ENCODE peak calls at places on chromosomes 1 and 21, in four cellular contexts. C is A549, O is K562, D is HepG2. W is an unnamed sample.

GRCh38 chr21:21200103-21200938 is 202.1 kb downstream of the NCAM2 start:
- DNase-seq in O (peak; percentile 79), D (no peak), C (peak; percentile 3), W (no peak)

GRCh38 chr1:91611498-91611917 is 110.9 kb downstream of the CDC7 start:
- DNase-seq in D (no peak), C (peak; percentile 90), O (no peak), W (peak; percentile 26)

GRCh38 chr1:174877208-174877673 is 122.5 kb upstream of the CACYBP start:
- DNase-seq in D (no peak), O (peak; percentile 62), C (no peak), W (no peak)

GRCh38 chr1:198088360-198089071 is 68.3 kb upstream of the NEK7 start:
- DNase-seq in D (peak; percentile 7), C (peak; percentile 29), O (peak; percentile 53), W (no peak)

GRCh38 chr21:42009018-42009830 is 936 bp downstream of the ZBTB21 start:
- DNase-seq in D (peak; percentile 62), C (peak; percentile 40), O (peak; percentile 52), W (peak; percentile 62)

GRCh38 chr1:199522936-199523335 is 504.6 kb upstream of the NR5A2 start:
- DNase-seq in C (no peak), D (no peak), O (no peak), W (no peak)

GRCh38 chr1:195851016-195851591 is 757.1 kb downstream of the KCNT2 start:
- DNase-seq in C (no peak), O (no peak), D (no peak), W (no peak)

GRCh38 chr1:99665212-99665611 is 19.3 kb downstream of the PALMD start:
- DNase-seq in C (no peak), O (no peak), D (no peak), W (no peak)

GRCh38 chr1:245753807-245754206 is 599.0 kb downstream of the KIF26B start:
- DNase-seq in C (no peak), O (no peak), D (no peak), W (no peak)

GRCh38 chr1:78035121-78035520 is 10.6 kb upstream of the GIPC2 start:
- DNase-seq in C (no peak), O (no peak), D (no peak), W (no peak)

GRCh38 chr1:154747841-154748766 is 122.0 kb downstream of the KCNN3 start:
- DNase-seq in D (no peak), C (no peak), O (no peak), W (no peak)

GRCh38 chr1:85822696-85823095 is 114.5 kb upstream of the ZNHIT6 start:
- DNase-seq in D (no peak), C (no peak), O (no peak), W (no peak)

GRCh38 chr1:97202481-97202880 is 480.9 kb downstream of the PTBP2 start:
- DNase-seq in C (no peak), D (no peak), O (no peak), W (peak; percentile 9)

GRCh38 chr1:181134543-181135461 is 46.3 kb downstream of the IER5 start:
- DNase-seq in D (no peak), C (peak; percentile 77), O (no peak), W (no peak)
- TF ChIP-seq NR3C1 in D (no peak), C (no peak), O (no peak), W (no peak)

GRCh38 chr1:218350022-218350525 is 4.9 kb downstream of the TGFB2 start:
- DNase-seq in C (no peak), D (no peak), O (no peak), W (no peak)

GRCh38 chr1:218349365-218350021 is 4.4 kb downstream of the TGFB2 start:
- DNase-seq in O (no peak), D (no peak), C (no peak), W (no peak)

GRCh38 chr1:218347316-218347712 is 2.2 kb downstream of the TGFB2 start:
- DNase-seq in D (no peak), C (peak; percentile 64), O (no peak), W (peak; percentile 37)

GRCh38 chr1:218347713-218348627 is 2.8 kb downstream of the TGFB2 start:
- DNase-seq in C (peak; percentile 84), O (no peak), D (no peak), W (no peak)

DNA sequence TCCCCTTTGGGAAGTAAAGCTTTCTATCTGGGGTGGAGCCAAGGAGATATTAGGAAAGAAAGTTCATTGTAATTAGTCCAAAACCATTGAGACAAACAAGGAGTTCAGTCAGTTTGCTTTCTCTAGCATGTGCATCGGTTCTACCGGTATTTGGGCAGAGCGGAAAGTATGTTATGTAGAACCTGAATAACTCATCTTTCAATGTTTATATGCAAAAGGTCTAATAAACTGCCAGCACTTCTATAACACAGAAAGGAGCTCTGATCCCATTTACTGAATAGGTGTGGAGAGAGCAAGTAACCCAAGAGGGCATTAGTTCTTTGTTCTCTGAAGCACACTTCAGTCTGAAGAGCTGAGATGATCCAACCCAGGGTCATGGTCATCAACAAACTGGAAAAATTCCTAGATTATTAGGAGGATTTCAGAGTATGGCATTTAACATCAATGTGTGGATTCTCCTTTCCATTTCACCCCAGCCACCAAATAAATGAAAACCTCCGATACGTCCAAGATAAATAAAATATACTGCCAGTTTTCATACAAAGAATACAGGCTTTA is 3.6 kb downstream of the TGFB2 start:
- DNase-seq in O (no peak), D (no peak), C (no peak), W (no peak)
- TF ChIP-seq NR3C1 in O (no peak), D (no peak), C (no peak), W (no peak)

DNA sequence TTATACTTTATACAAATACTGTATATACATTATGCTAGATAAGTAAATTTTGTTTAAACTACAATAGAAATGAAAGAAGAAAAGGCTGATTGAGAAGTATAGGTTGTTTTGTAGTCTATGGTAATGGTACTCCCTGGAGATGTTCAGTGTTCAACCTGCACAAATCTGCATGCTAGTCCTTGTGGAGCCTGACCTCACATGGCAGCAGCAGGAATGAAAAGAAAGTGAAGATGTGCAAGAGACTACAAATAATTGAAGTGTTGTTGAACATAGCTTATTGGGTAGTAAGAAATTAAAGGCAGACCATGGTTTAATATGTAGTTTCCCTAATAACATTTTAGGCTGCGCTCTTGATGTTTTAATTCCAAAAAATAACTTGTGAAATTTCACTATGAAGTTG is 201.2 kb downstream of the TGFB2 start:
- DNase-seq in C (peak; percentile 32), O (no peak), D (no peak), W (no peak)
- TF ChIP-seq NR3C1 in C (no peak), O (no peak), D (no peak), W (no peak)

GRCh38 chr1:79688932-79689331 is 682.4 kb upstream of the ADGRL4 start:
- DNase-seq in D (no peak), O (no peak), C (no peak), W (no peak)
- TF ChIP-seq NR3C1 in D (no peak), O (no peak), C (no peak), W (no peak)

DNA sequence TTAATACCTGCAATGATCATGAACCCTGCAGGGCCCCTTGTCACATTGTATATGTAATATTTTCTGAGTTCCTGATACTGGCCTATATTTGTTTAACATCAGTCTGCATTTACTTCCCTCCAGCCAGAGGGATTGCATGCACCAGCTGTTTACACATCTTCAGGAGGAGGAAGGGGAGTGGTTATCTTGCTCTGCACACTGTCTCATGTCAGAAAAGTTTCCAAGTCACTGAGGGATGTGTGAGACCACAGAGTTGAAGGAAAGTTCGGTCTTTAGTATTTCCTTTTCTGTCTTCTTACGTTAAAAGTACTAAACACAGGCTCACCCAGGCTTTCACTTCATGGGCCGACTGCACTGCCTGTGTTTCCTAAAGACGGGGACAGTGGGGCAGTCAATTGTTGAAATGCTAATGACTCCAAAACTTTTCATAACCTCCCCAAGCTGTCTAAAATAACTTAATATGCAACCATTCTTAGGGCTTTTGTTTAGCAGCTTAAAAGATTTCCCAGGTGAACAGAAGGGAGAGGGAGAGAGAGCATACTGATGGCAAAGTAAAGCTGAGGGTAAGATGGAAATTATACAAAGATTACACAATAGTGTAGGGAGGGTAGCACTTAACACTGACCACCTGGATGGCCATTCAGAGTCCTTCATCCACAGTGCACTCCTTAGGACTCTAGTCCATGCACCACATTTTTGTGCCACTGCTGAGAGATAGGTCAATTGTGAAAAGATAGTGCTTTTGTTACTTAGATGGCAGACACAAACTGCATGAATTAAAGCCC is 574.3 kb downstream of the LMO4 start:
- DNase-seq in C (peak; percentile 17), D (no peak), O (no peak), W (no peak)
- TF ChIP-seq NR3C1 in C (no peak), D (no peak), O (no peak), W (no peak)

GRCh38 chr1:1360511-1361169 is 2.3 kb upstream of the MXRA8 start:
- DNase-seq in O (no peak), C (peak; percentile 41), D (peak; percentile 68), W (peak; percentile 21)
- TF ChIP-seq NR3C1 in O (no peak), C (no peak), D (no peak), W (no peak)

GRCh38 chr1:53683986-53684740 is 54.8 kb downstream of the GLIS1 start:
- DNase-seq in C (no peak), D (peak; percentile 17), O (no peak), W (peak; percentile 40)

GRCh38 chr1:53687426-53687825 is 51.5 kb downstream of the GLIS1 start:
- DNase-seq in D (no peak), O (no peak), C (no peak), W (no peak)

GRCh38 chr1:53686371-53687267 is 52.3 kb downstream of the GLIS1 start:
- DNase-seq in D (no peak), O (no peak), C (no peak), W (no peak)

GRCh38 chr1:53684741-53685140 is 54.2 kb downstream of the GLIS1 start:
- DNase-seq in C (no peak), O (no peak), D (no peak), W (no peak)

GRCh38 chr1:53685272-53686051 is 53.5 kb downstream of the GLIS1 start:
- DNase-seq in D (peak; percentile 32), C (no peak), O (no peak), W (no peak)
- TF ChIP-seq NR3C1 in D (no peak), C (no peak), O (no peak), W (no peak)

W was measured in WTC11.